ENCODE peak calls at places on chromosomes 6 and 20, in ten cellular contexts. G is T1000; S is stimulated activated CD4-positive, alpha-beta T cell treated with anti-CD3 and anti-CD28 coated beads, TNF-alpha, amount 100 ng/mL, for 4 hours; N is cardiac muscle cell; L is GM04504; Z is T-cell; W is activated T-cell treated with anti-CD3 and anti-CD28 coated beads, Interleukin-2, amount 50 U/mL, for 24 hours; T is activated T-helper 1 cell treated with anti-CD3 and anti-CD28 coated beads, Interleukin-12 subunit alpha, Interleukin-12 subunit beta, Interleukin-2, Interleukin-4 antibody, amounts not matched to agents 30 ng/mL and 10 ng/mL and 1 ng/mL, durations not matched to agents 14 hours and 24 hours and 36 hours; B is SJCRH30; C is HCEC 1CT. J is an unnamed sample.

GRCh38 chr6:147740326-147740725 is 231.8 kb downstream of the SAMD5 start:
- DNase-seq in B (peak; percentile 29), C (no peak), N (no peak), L (no peak), S (no peak), T (no peak), Z (no peak), W (no peak), G (no peak), J (no peak)

GRCh38 chr6:111775145-111775936 is 97.9 kb downstream of the FYN start:
- DNase-seq in B (no peak), N (peak; percentile 34), S (no peak), C (no peak), G (no peak), Z (no peak), W (no peak), L (no peak), T (no peak), J (no peak)

GRCh38 chr6:151034825-151035781 is 169.6 kb downstream of the MTHFD1L start:
- DNase-seq in W (no peak), S (no peak), G (no peak), N (no peak), T (no peak), Z (no peak), C (no peak), B (no peak), L (no peak), J (no peak)

GRCh38 chr6:150635906-150636514 is 36.3 kb downstream of the PLEKHG1 start:
- DNase-seq in B (no peak), Z (no peak), W (no peak), G (no peak), C (no peak), L (no peak), N (no peak), T (no peak), S (no peak), J (no peak)

GRCh38 chr6:152117156-152118129 is 310.0 kb downstream of the ESR1 start:
- DNase-seq in C (no peak), W (no peak), T (no peak), Z (no peak), S (no peak), N (no peak), B (peak; percentile 55), L (no peak), G (no peak), J (no peak)

GRCh38 chr6:15593798-15594197 is 69.0 kb downstream of the DTNBP1 start:
- DNase-seq in L (no peak), W (no peak), B (peak; percentile 71), T (no peak), S (no peak), N (peak; percentile 78), C (no peak), G (no peak), Z (no peak), J (no peak)

GRCh38 chr6:168344338-168344737 is 24.8 kb upstream of the DACT2 start:
- DNase-seq in B (no peak), N (no peak), T (no peak), W (no peak), G (no peak), C (no peak), L (no peak), Z (no peak), S (no peak), J (no peak)

GRCh38 chr6:36979343-36979742 is 6.7 kb downstream of the MTCH1 start:
- DNase-seq in L (peak; percentile 28), C (peak; percentile 38), Z (peak; percentile 33), B (no peak), N (peak; percentile 63), W (no peak), T (peak; percentile 21), S (no peak), G (no peak), J (peak; percentile 86)

GRCh38 chr6:12228447-12229146 is 61.6 kb upstream of the EDN1 start:
- DNase-seq in W (no peak), C (no peak), S (no peak), T (no peak), Z (no peak), B (no peak), N (no peak), G (no peak), L (no peak), J (no peak)

GRCh38 chr6:54861846-54862616 is 15.5 kb downstream of the FAM83B start:
- DNase-seq in N (no peak), B (no peak), Z (no peak), T (no peak), S (no peak), L (no peak), W (no peak), G (no peak), C (no peak), J (no peak)

GRCh38 chr6:4369616-4370015 is 234.2 kb upstream of the ECI2 start:
- DNase-seq in N (peak; percentile 78), C (peak; percentile 74), W (no peak), L (peak; percentile 67), Z (no peak), B (peak; percentile 35), G (peak; percentile 35), S (no peak), T (no peak), J (peak; percentile 57)

GRCh38 chr20:13873814-13874213 is 89.0 kb downstream of the NDUFAF5 start:
- DNase-seq in L (no peak), B (no peak), S (no peak), T (no peak), C (no peak), W (no peak), G (no peak), Z (no peak), N (no peak), J (no peak)

GRCh38 chr6:4805553-4806307 is 29.5 kb downstream of the CDYL start:
- DNase-seq in S (no peak), L (no peak), W (no peak), Z (no peak), T (no peak), C (peak; percentile 19), B (peak; percentile 30), G (no peak), N (peak; percentile 45), J (peak; percentile 56)

GRCh38 chr20:35359335-35359997 is 52.3 kb downstream of the UQCC1 start:
- DNase-seq in G (no peak), Z (no peak), W (no peak), N (no peak), S (no peak), L (no peak), T (no peak), C (no peak), B (no peak), J (no peak)

GRCh38 chr20:63056236-63057132 is 49.7 kb upstream of the BHLHE23 start:
- DNase-seq in N (peak; percentile 31), C (no peak), T (peak; percentile 8), B (peak; percentile 82), L (no peak), S (peak; percentile 39), G (peak; percentile 33), Z (peak; percentile 29), W (peak; percentile 59), J (peak; percentile 74)

GRCh38 chr20:33667245-33668086 is 723 bp downstream of the ACTL10 start:
- DNase-seq in B (no peak), L (no peak), N (peak; percentile 86), S (peak; percentile 60), W (peak; percentile 89), G (no peak), Z (peak; percentile 79), T (peak; percentile 77), C (peak; percentile 79), J (peak; percentile 39)